ENCODE peak calls at places on chromosome 3, in eight cellular contexts. U is NB4, S is HFF-Myc, F is neural crest cell, B is RWPE1, V is mesendoderm, Q is T47D, E is iris pigment epithelial cell. N is an unnamed sample.

GRCh38 chr3:113531826-113532697 is at the start of gene SIDT1:
- DNase-seq in U (peak), S (no peak), F (no peak), B (no peak), V (peak), Q (peak), E (peak), N (peak)

GRCh38 chr3:170997966-170998913 is 28.3 kb downstream of the SLC2A2 start:
- DNase-seq in U (no peak), S (peak), F (no peak), B (no peak), V (no peak), Q (no peak), E (peak), N (no peak)

GRCh38 chr3:120640231-120640630 is 41.8 kb downstream of the HGD start:
- DNase-seq in U (no peak), S (no peak), F (no peak), B (no peak), V (no peak), Q (no peak), E (no peak), N (no peak)

GRCh38 chr3:128813003-128813564 is 66.3 kb upstream of the ACAD9 start:
- DNase-seq in U (no peak), S (no peak), F (no peak), B (no peak), V (no peak), Q (no peak), E (no peak), N (no peak)

GRCh38 chr3:44883999-44884431 is 9.6 kb downstream of the TGM4 start:
- DNase-seq in U (peak), S (peak), F (no peak), B (peak), V (peak), Q (no peak), E (peak), N (peak)

GRCh38 chr3:71294919-71295318 is 288.6 kb downstream of the FOXP1 start:
- DNase-seq in U (no peak), S (no peak), F (no peak), B (no peak), V (no peak), Q (no peak), E (no peak), N (no peak)

GRCh38 chr3:196868297-196868661 is 559 bp downstream of the SENP5 start:
- DNase-seq in U (no peak), S (no peak), F (peak), B (peak), V (peak), Q (peak), E (peak), N (peak)

GRCh38 chr3:170454468-170454867 is 35.8 kb downstream of the CLDN11 start:
- DNase-seq in U (no peak), S (no peak), F (no peak), B (no peak), V (no peak), Q (no peak), E (no peak), N (no peak)